ENCODE peak calls at places on chromosomes 13 and 19, in five cellular contexts. One of them, this sample, is unnamed.
A peak's percentile ranks its signal among the peaks of the same experiment; 100 is the strongest.

GRCh38 chr19:8316351-8317125 is 4.6 kb downstream of the NDUFA7 start:
- DNase-seq in hepatocyte: no peak
- DNase-seq in BE2C: no peak
- DNase-seq in iPS DF 6.9: no peak
- DNase-seq in ovary: no peak
- DNase-seq in this sample: no peak

GRCh38 chr13:37491661-37492060 is 106.9 kb downstream of the POSTN start:
- DNase-seq in hepatocyte: no peak
- DNase-seq in BE2C: no peak
- DNase-seq in iPS DF 6.9: no peak
- DNase-seq in ovary: no peak
- DNase-seq in this sample: no peak

GRCh38 chr13:103263448-103263847 is 197.2 kb upstream of the SLC10A2 start:
- DNase-seq in hepatocyte: no peak
- DNase-seq in BE2C: no peak
- DNase-seq in iPS DF 6.9: no peak
- DNase-seq in ovary: no peak
- DNase-seq in this sample: no peak

GRCh38 chr13:74132768-74133656 is 1.2 kb downstream of the KLF12 start:
- DNase-seq in hepatocyte: peak; percentile 45
- DNase-seq in BE2C: peak; percentile 27
- DNase-seq in iPS DF 6.9: no peak
- DNase-seq in ovary: peak; percentile 41
- DNase-seq in this sample: peak; percentile 33

GRCh38 chr13:53200075-53200474 is 171.5 kb downstream of the OLFM4 start:
- DNase-seq in hepatocyte: no peak
- DNase-seq in BE2C: peak; percentile 4
- DNase-seq in iPS DF 6.9: no peak
- DNase-seq in ovary: no peak
- DNase-seq in this sample: no peak

GRCh38 chr13:64529874-64530485 is 2700.2 kb downstream of the PCDH9 start:
- DNase-seq in hepatocyte: peak; percentile 7
- DNase-seq in BE2C: peak; percentile 34
- DNase-seq in iPS DF 6.9: peak; percentile 35
- DNase-seq in ovary: no peak
- DNase-seq in this sample: no peak

GRCh38 chr13:30739646-30740642 is 4.6 kb downstream of the ALOX5AP start:
- DNase-seq in hepatocyte: no peak
- DNase-seq in BE2C: no peak
- DNase-seq in iPS DF 6.9: no peak
- DNase-seq in ovary: no peak
- DNase-seq in this sample: no peak

GRCh38 chr13:62879071-62879470 is 1463.4 kb upstream of the PCDH20 start:
- DNase-seq in hepatocyte: no peak
- DNase-seq in BE2C: no peak
- DNase-seq in iPS DF 6.9: no peak
- DNase-seq in ovary: no peak
- DNase-seq in this sample: no peak

GRCh38 chr19:13797870-13798269 is 2.6 kb downstream of the ZSWIM4 start:
- DNase-seq in hepatocyte: no peak
- DNase-seq in BE2C: no peak
- DNase-seq in iPS DF 6.9: no peak
- DNase-seq in ovary: no peak
- DNase-seq in this sample: no peak

GRCh38 chr19:38719761-38720558 is 24.3 kb downstream of the CAPN12 start:
- DNase-seq in hepatocyte: no peak
- DNase-seq in BE2C: no peak
- DNase-seq in iPS DF 6.9: no peak
- DNase-seq in ovary: peak; percentile 22
- DNase-seq in this sample: no peak
- H3K4me1 ChIP-seq in hepatocyte: peaks cover 14% of the 10 kb centered on the region
- H3K4me1 ChIP-seq in BE2C: no peaks in the 10 kb centered on the region
- H3K4me1 ChIP-seq in iPS DF 6.9: no peaks in the 10 kb centered on the region
- H3K4me1 ChIP-seq in ovary: peaks cover 3% of the 10 kb centered on the region
- H3K4me1 ChIP-seq in this sample: peaks cover 38% of the 10 kb centered on the region

GRCh38 chr13:112112534-112113276 is 45.8 kb downstream of the SOX1 start:
- DNase-seq in hepatocyte: no peak
- DNase-seq in BE2C: no peak
- DNase-seq in iPS DF 6.9: no peak
- DNase-seq in ovary: no peak
- DNase-seq in this sample: no peak
- H3K4me1 ChIP-seq in hepatocyte: peaks cover 3% of the 10 kb centered on the region
- H3K4me1 ChIP-seq in BE2C: no peaks in the 10 kb centered on the region
- H3K4me1 ChIP-seq in iPS DF 6.9: peaks cover 1% of the 10 kb centered on the region
- H3K4me1 ChIP-seq in ovary: no peaks in the 10 kb centered on the region
- H3K4me1 ChIP-seq in this sample: no peaks in the 10 kb centered on the region

DNA sequence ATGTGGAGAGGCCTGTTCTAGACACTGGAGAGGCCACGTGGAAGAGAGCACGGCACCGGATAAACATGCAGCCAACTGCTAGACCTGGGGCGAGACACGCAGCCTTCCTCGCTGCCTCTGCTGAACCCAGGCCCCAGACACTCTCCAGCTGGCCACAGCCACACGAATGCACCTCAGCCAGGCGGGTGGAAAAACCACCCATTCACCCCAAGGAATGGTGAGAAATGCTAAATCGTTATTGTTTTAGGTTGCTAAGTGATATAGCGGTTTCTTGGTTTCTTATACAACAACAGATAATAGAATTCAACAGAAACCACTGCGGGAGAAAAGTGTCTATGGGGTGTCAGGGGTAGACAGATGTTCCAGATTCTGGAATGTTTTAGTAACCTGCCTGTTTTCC is 52.5 kb downstream of the STK24 start:
- DNase-seq in hepatocyte: no peak
- DNase-seq in BE2C: no peak
- DNase-seq in iPS DF 6.9: no peak
- DNase-seq in ovary: no peak
- DNase-seq in this sample: no peak
- H3K4me1 ChIP-seq in hepatocyte: peaks cover 5% of the 10 kb centered on the region
- H3K4me1 ChIP-seq in BE2C: peaks cover 4% of the 10 kb centered on the region
- H3K4me1 ChIP-seq in iPS DF 6.9: peaks cover 16% of the 10 kb centered on the region
- H3K4me1 ChIP-seq in ovary: peaks cover 43% of the 10 kb centered on the region
- H3K4me1 ChIP-seq in this sample: peaks cover 48% of the 10 kb centered on the region

DNA sequence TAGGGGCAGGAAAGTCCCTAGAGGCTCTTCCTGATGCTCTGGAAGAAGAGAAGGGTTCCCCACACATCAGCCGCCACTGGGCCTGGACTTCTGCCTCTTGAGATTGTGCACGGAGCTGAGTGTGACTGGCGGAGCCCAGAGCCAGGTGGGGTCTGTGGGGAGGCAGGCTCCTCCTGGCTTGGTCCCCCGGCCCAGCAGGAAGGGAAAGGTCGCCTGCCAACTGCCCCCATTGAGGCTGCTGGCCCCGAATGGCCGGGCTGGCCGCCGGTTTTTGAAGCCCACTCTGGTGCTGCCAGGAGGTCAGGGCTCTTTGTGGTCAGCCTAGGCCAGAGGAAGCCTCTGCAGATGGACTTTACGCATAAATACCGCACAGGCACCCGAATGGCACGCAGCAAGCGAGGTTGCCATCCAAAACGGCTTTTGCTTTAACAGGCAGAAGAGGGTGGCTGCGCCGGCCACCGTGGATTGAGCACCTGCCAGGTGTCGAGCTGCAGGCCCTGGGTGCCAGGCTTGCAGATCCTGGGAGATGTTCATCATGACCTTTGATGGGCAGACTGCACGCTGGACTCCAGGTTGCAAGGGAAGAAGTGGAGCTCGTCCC is 5.0 kb downstream of the DAZAP1 start:
- DNase-seq in hepatocyte: no peak
- DNase-seq in BE2C: no peak
- DNase-seq in iPS DF 6.9: no peak
- DNase-seq in ovary: no peak
- DNase-seq in this sample: no peak
- H3K4me1 ChIP-seq in hepatocyte: peaks cover 62% of the 10 kb centered on the region
- H3K4me1 ChIP-seq in BE2C: peaks cover 27% of the 10 kb centered on the region
- H3K4me1 ChIP-seq in iPS DF 6.9: peaks cover 23% of the 10 kb centered on the region
- H3K4me1 ChIP-seq in ovary: peaks cover 55% of the 10 kb centered on the region
- H3K4me1 ChIP-seq in this sample: peaks cover 75% of the 10 kb centered on the region

DNA sequence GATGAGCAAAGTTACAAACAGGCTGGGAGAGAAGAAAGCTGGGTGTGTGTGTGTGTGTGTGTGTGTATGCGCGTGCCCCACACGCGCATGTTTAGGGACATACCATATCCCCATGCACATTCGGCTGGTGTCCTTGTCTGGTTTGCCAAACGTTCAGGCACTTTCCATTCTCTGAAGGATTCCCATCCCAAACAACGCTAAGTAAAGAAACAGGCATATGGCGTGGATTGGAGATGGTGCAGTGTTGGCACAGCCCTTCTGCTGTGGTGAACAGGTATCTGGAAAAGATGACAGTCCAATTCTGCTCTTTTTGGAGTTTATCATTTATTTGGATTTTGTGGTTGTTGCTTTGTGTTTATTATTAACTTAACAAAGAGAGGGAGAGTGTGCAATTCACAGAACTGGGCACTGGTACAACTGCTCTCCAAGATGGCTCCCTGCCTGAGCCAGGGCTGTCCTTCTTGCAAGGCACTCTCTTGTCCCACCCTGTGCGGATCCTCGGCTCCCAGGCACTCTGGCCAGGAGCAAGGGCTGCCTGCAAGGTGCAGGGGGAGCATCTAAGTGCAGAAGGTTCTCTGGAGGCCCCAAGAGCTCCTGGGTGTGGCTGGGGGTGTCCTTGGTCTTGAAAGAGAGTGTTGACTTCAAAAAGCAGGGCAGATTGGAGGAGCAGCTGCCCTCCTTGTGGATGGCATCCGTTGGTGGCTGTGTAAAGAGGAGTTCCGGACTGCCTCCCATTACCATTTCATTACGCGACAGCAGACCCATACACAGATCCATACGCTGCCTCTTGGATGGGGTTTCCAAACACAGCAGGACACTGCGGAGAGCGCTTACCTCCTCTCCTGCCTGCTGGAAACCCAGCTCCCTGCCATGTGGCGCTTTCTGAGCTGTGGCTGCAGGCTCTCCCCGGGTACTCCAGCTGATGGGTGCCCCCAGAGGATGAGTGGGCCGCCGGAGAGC is 263.1 kb downstream of the ZNF536 start:
- DNase-seq in hepatocyte: no peak
- DNase-seq in BE2C: no peak
- DNase-seq in iPS DF 6.9: no peak
- DNase-seq in ovary: no peak
- DNase-seq in this sample: no peak
- H3K4me1 ChIP-seq in hepatocyte: no peaks in the 10 kb centered on the region
- H3K4me1 ChIP-seq in BE2C: peaks cover 3% of the 10 kb centered on the region
- H3K4me1 ChIP-seq in iPS DF 6.9: peaks cover 2% of the 10 kb centered on the region
- H3K4me1 ChIP-seq in ovary: no peaks in the 10 kb centered on the region
- H3K4me1 ChIP-seq in this sample: no peaks in the 10 kb centered on the region

GRCh38 chr13:99039718-99040280 is 61.9 kb upstream of the DOCK9 start:
- DNase-seq in hepatocyte: no peak
- DNase-seq in BE2C: no peak
- DNase-seq in iPS DF 6.9: no peak
- DNase-seq in ovary: no peak
- DNase-seq in this sample: no peak
- H3K4me1 ChIP-seq in hepatocyte: peaks cover 4% of the 10 kb centered on the region
- H3K4me1 ChIP-seq in BE2C: no peaks in the 10 kb centered on the region
- H3K4me1 ChIP-seq in iPS DF 6.9: no peaks in the 10 kb centered on the region
- H3K4me1 ChIP-seq in ovary: no peaks in the 10 kb centered on the region
- H3K4me1 ChIP-seq in this sample: no peaks in the 10 kb centered on the region

GRCh38 chr13:50152224-50152623 is 137.0 kb downstream of the KCNRG start:
- DNase-seq in hepatocyte: no peak
- DNase-seq in BE2C: no peak
- DNase-seq in iPS DF 6.9: no peak
- DNase-seq in ovary: no peak
- DNase-seq in this sample: no peak

GRCh38 chr13:50152655-50153309 is 137.5 kb downstream of the KCNRG start:
- DNase-seq in hepatocyte: no peak
- DNase-seq in BE2C: no peak
- DNase-seq in iPS DF 6.9: no peak
- DNase-seq in ovary: no peak
- DNase-seq in this sample: no peak

GRCh38 chr13:50154697-50155096 is 139.5 kb downstream of the KCNRG start:
- DNase-seq in hepatocyte: no peak
- DNase-seq in BE2C: no peak
- DNase-seq in iPS DF 6.9: no peak
- DNase-seq in ovary: no peak
- DNase-seq in this sample: no peak

GRCh38 chr13:50153401-50153800 is 138.2 kb downstream of the KCNRG start:
- DNase-seq in hepatocyte: no peak
- DNase-seq in BE2C: no peak
- DNase-seq in iPS DF 6.9: no peak
- DNase-seq in ovary: no peak
- DNase-seq in this sample: no peak

GRCh38 chr13:50153888-50154287 is 138.6 kb downstream of the KCNRG start:
- DNase-seq in hepatocyte: no peak
- DNase-seq in BE2C: no peak
- DNase-seq in iPS DF 6.9: no peak
- DNase-seq in ovary: no peak
- DNase-seq in this sample: no peak
- H3K4me1 ChIP-seq in hepatocyte: no peaks in the 10 kb centered on the region
- H3K4me1 ChIP-seq in BE2C: peaks cover 12% of the 10 kb centered on the region
- H3K4me1 ChIP-seq in iPS DF 6.9: no peaks in the 10 kb centered on the region
- H3K4me1 ChIP-seq in ovary: no peaks in the 10 kb centered on the region
- H3K4me1 ChIP-seq in this sample: no peaks in the 10 kb centered on the region